ENCODE peak calls at places on chromosome 20, in ten cellular contexts. S, A, E, O, M, C, Y, W, Z and J are unnamed samples.

GRCh38 chr20:61771805-61772350 is 293.8 kb downstream of the TAF4 start:
- DNase-seq in S (no peak), E (no peak), Z (no peak), A (no peak), Y (no peak), M (no peak), O (peak; percentile 58), C (no peak), W (no peak), J (no peak)

GRCh38 chr20:44039147-44039546 is 124.5 kb downstream of the TOX2 start:
- DNase-seq in A (no peak), W (no peak), E (no peak), C (no peak), O (no peak), S (no peak), M (no peak), Y (no peak), Z (no peak), J (no peak)

GRCh38 chr20:19991826-19992225 is 25.3 kb upstream of the NAA20 start:
- DNase-seq in O (no peak), Y (no peak), S (no peak), M (no peak), E (peak; percentile 68), Z (no peak), A (no peak), C (peak; percentile 18), W (no peak), J (no peak)

GRCh38 chr20:2320813-2321658 is 25.2 kb downstream of the TGM3 start:
- DNase-seq in M (no peak), C (no peak), Y (no peak), Z (no peak), A (no peak), O (peak; percentile 48), E (no peak), S (no peak), W (no peak), J (no peak)

GRCh38 chr20:61387204-61387958 is 135.3 kb downstream of the CDH4 start:
- DNase-seq in Y (no peak), S (no peak), E (peak; percentile 42), C (no peak), O (no peak), A (peak; percentile 51), Z (peak; percentile 35), W (peak; percentile 62), M (no peak), J (no peak)

GRCh38 chr20:62219101-62219991 is 732 bp downstream of the HRH3 start:
- DNase-seq in Z (no peak), Y (no peak), W (peak; percentile 48), E (peak; percentile 45), S (no peak), A (no peak), O (no peak), M (no peak), C (no peak), J (no peak)

GRCh38 chr20:14335122-14335521 is 2.3 kb downstream of the FLRT3 start:
- DNase-seq in A (no peak), C (no peak), M (no peak), E (no peak), S (no peak), Y (no peak), O (no peak), Z (no peak), W (no peak), J (no peak)

GRCh38 chr20:52747736-52748135 is 224.4 kb upstream of the TSHZ2 start:
- DNase-seq in W (peak; percentile 53), A (peak; percentile 54), C (no peak), S (no peak), M (no peak), O (no peak), E (peak; percentile 35), Z (no peak), Y (peak; percentile 15), J (no peak)

GRCh38 chr20:24629668-24630067 is 160.2 kb downstream of the SYNDIG1 start:
- DNase-seq in Z (no peak), Y (no peak), W (no peak), S (no peak), M (no peak), O (peak; percentile 54), E (peak; percentile 31), A (no peak), C (no peak), J (no peak)

GRCh38 chr20:23603321-23603720 is 2.4 kb downstream of the CST9 start:
- DNase-seq in E (no peak), M (no peak), Z (no peak), C (no peak), O (no peak), A (no peak), S (no peak), Y (no peak), W (no peak), J (no peak)

GRCh38 chr20:12882832-12883506 is 125.8 kb upstream of the SPTLC3 start:
- DNase-seq in W (peak; percentile 61), A (peak; percentile 30), O (no peak), C (no peak), M (no peak), S (no peak), Y (no peak), Z (no peak), E (no peak), J (no peak)

GRCh38 chr20:7470912-7471311 is 469.3 kb downstream of the HAO1 start:
- DNase-seq in O (no peak), Z (no peak), S (no peak), A (no peak), W (no peak), Y (no peak), E (no peak), M (no peak), C (no peak), J (no peak)

GRCh38 chr20:48223715-48224114 is 438.4 kb upstream of the SULF2 start:
- DNase-seq in E (no peak), S (no peak), Y (no peak), Z (no peak), W (no peak), O (no peak), C (no peak), A (no peak), M (no peak), J (no peak)

GRCh38 chr20:48224531-48224930 is 439.2 kb upstream of the SULF2 start:
- DNase-seq in Z (no peak), O (no peak), A (no peak), S (no peak), W (peak; percentile 11), Y (no peak), C (no peak), M (no peak), E (no peak), J (no peak)

GRCh38 chr20:48231253-48231652 is 446.0 kb upstream of the SULF2 start:
- DNase-seq in O (no peak), Y (no peak), C (no peak), W (no peak), A (no peak), S (no peak), E (no peak), M (no peak), Z (no peak), J (no peak)

GRCh38 chr20:48230251-48230650 is 445.0 kb upstream of the SULF2 start:
- DNase-seq in Z (no peak), E (no peak), O (no peak), A (no peak), M (no peak), S (no peak), Y (no peak), C (no peak), W (no peak), J (no peak)

DNA sequence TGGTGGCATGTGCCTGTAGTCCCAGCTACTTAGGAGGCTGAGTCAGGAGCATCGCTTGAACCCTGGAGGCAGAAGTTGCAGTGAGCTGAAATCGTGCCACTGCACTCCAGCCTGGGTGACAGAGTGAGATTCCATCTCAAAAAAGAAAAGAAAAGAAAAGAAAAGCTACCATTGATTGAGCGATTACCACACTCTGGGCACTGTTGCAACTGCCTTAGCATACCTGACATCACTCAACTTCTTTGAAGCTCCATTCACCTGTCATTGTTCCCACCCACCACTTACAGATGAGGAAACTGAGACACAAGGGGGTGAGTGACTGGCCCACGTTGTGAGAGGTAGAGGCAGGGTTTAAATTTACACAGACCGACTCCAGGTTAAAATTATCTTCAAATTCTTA is 442.1 kb upstream of the SULF2 start:
- DNase-seq in O (no peak), A (no peak), W (no peak), E (no peak), S (no peak), M (no peak), Y (no peak), C (no peak), Z (no peak), J (no peak)
- H3K4me1 ChIP-seq in O (no peaks in the 10 kb centered on the region), A (no peaks in the 10 kb centered on the region), W (no peaks in the 10 kb centered on the region), E (no peaks in the 10 kb centered on the region), S (no peaks in the 10 kb centered on the region), M (no peaks in the 10 kb centered on the region), Y (no peaks in the 10 kb centered on the region), C (no peaks in the 10 kb centered on the region), Z (no peaks in the 10 kb centered on the region), J (no peaks in the 10 kb centered on the region)

GRCh38 chr20:49426395-49426794 is 56.1 kb downstream of the KCNB1 start:
- DNase-seq in M (no peak), C (no peak), Z (no peak), Y (no peak), S (no peak), W (no peak), O (no peak), A (no peak), E (no peak), J (no peak)
- H3K27ac ChIP-seq in M (no peak overlapping the region), C (no peak overlapping the region), Z (no peak overlapping the region), Y (no peak overlapping the region), S (no peak overlapping the region), W (no peak overlapping the region), O (no peak overlapping the region), A (no peak overlapping the region), E (no peak overlapping the region), J (no peak overlapping the region)

DNA sequence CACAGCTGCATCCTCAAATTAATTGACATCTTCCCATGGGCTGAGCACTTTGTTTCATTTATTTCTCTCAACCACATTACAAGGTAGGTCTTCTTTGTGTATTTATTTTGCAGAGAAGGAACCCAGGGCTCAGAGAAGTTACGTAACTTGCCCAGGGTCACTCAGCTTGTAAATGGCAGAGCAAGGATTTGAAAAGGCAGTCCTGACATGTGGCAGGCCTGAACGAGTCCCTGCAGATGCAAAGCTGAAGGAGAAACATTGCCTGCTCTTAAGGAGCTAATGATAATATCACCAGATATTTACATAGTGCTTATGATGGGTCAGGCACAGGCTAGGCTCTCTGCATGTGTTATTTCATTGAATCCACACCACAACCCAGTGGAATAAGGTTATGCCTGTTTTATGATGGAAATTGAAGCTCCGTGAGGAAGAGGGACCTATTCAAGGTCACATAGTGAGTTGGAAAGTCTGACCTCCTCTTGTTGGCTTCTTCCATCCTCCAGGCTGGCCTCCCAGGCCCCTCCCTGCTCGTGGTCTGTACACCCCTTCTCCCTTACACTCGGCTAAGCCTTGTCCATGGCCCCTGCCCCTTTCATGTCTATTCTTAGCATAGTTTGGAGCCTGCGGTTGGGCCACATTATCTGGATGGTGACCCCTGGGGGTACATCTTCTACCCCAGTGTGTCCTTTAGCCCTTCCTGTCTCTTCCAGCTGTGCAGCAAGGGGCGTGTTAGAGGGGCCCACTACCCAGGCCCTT is 12.5 kb downstream of the MYH7B start:
- DNase-seq in A (no peak), Z (no peak), S (no peak), W (no peak), Y (no peak), E (peak; percentile 51), C (no peak), M (no peak), O (no peak), J (no peak)
- H3K4me1 ChIP-seq in A (no peaks in the 10 kb centered on the region), Z (no peaks in the 10 kb centered on the region), S (no peaks in the 10 kb centered on the region), W (no peaks in the 10 kb centered on the region), Y (peaks cover 17% of the 10 kb centered on the region), E (peaks cover 71% of the 10 kb centered on the region), C (no peaks in the 10 kb centered on the region), M (no peaks in the 10 kb centered on the region), O (no peaks in the 10 kb centered on the region), J (no peaks in the 10 kb centered on the region)

GRCh38 chr20:33627577-33628216 is 34.4 kb upstream of the C20orf144 start:
- DNase-seq in C (no peak), W (no peak), A (no peak), M (no peak), S (no peak), E (no peak), Z (no peak), Y (no peak), O (no peak), J (no peak)
- H3K27ac ChIP-seq in C (no peak overlapping the region), W (no peak overlapping the region), A (no peak overlapping the region), M (no peak overlapping the region), S (no peak overlapping the region), E (no peak overlapping the region), Z (no peak overlapping the region), Y (no peak overlapping the region), O (no peak overlapping the region), J (no peak overlapping the region)